ENCODE peak calls at places on chromosomes 11 and 22, in seven cellular contexts. B is upper lobe of left lung, E is GM23338, P is HCT116, O is Panc1, Y is GM12878, D is K562. U is an unnamed sample.

GRCh38 chr11:134001596-134001995 is 44.8 kb upstream of the IGSF9B start:
- ATAC-seq in B (no peak), E (no peak), P (no peak), O (no peak), Y (no peak), D (no peak), U (no peak)

GRCh38 chr22:47044722-47045545 is 282.5 kb downstream of the TBC1D22A start:
- ATAC-seq in B (no peak), E (no peak), P (no peak), O (no peak), Y (no peak), D (no peak), U (no peak)

GRCh38 chr11:45450189-45450588 is 164.0 kb upstream of the SYT13 start:
- ATAC-seq in B (no peak), E (no peak), P (no peak), O (no peak), Y (no peak), D (no peak), U (no peak)

GRCh38 chr11:122785156-122785605 is 53.1 kb upstream of the CRTAM start:
- ATAC-seq in B (no peak), E (no peak), P (no peak), O (no peak), Y (no peak), D (no peak), U (no peak)

GRCh38 chr11:3340025-3340424 is 38.9 kb downstream of the ZNF195 start:
- ATAC-seq in B (no peak), E (no peak), P (peak; percentile 42), O (peak; percentile 79), Y (no peak), D (peak; percentile 73), U (no peak)

GRCh38 chr22:27749597-27750225 is 51.8 kb downstream of the MN1 start:
- ATAC-seq in B (no peak), E (peak; percentile 82), P (no peak), O (no peak), Y (no peak), D (no peak), U (peak; percentile 13)

GRCh38 chr11:130146797-130147196 is 12.8 kb upstream of the ST14 start:
- ATAC-seq in B (peak; percentile 92), E (no peak), P (peak; percentile 36), O (peak; percentile 44), Y (peak; percentile 58), D (peak; percentile 23), U (peak; percentile 82)

GRCh38 chr11:30740071-30740470 is 153.9 kb upstream of the MPPED2 start:
- ATAC-seq in B (no peak), E (no peak), P (no peak), O (no peak), Y (no peak), D (no peak), U (no peak)

GRCh38 chr11:71201936-71202597 is 50.3 kb downstream of the SHANK2 start:
- ATAC-seq in B (no peak), E (no peak), P (no peak), O (no peak), Y (no peak), D (no peak), U (no peak)

GRCh38 chr11:28833670-28834069 is 725.5 kb downstream of the METTL15 start:
- ATAC-seq in B (no peak), E (no peak), P (no peak), O (no peak), Y (no peak), D (no peak), U (no peak)

GRCh38 chr22:25101986-25102385 is 97.7 kb upstream of the CRYBB3 start:
- ATAC-seq in B (no peak), E (no peak), P (no peak), O (no peak), Y (no peak), D (no peak), U (no peak)

GRCh38 chr11:121340010-121340580 is 47.5 kb downstream of the SC5D start:
- ATAC-seq in B (no peak), E (no peak), P (no peak), O (no peak), Y (peak; percentile 12), D (no peak), U (no peak)

GRCh38 chr11:33040862-33041453 is 1.6 kb downstream of the TCP11L1 start:
- ATAC-seq in B (no peak), E (no peak), P (no peak), O (no peak), Y (peak; percentile 16), D (no peak), U (no peak)

GRCh38 chr11:119721129-119722120 is 7.6 kb downstream of the NECTIN1 start:
- ATAC-seq in B (peak; percentile 30), E (peak; percentile 64), P (peak; percentile 97), O (peak; percentile 64), Y (no peak), D (peak; percentile 83), U (peak; percentile 32)

GRCh38 chr11:76903325-76903724 is 42.6 kb downstream of the ACER3 start:
- ATAC-seq in B (no peak), E (peak; percentile 97), P (no peak), O (no peak), Y (no peak), D (no peak), U (no peak)

GRCh38 chr11:61021661-61022212 is 50.3 kb downstream of the CD6 start:
- ATAC-seq in B (peak; percentile 11), E (peak; percentile 91), P (peak; percentile 95), O (no peak), Y (peak; percentile 70), D (peak; percentile 46), U (no peak)

DNA sequence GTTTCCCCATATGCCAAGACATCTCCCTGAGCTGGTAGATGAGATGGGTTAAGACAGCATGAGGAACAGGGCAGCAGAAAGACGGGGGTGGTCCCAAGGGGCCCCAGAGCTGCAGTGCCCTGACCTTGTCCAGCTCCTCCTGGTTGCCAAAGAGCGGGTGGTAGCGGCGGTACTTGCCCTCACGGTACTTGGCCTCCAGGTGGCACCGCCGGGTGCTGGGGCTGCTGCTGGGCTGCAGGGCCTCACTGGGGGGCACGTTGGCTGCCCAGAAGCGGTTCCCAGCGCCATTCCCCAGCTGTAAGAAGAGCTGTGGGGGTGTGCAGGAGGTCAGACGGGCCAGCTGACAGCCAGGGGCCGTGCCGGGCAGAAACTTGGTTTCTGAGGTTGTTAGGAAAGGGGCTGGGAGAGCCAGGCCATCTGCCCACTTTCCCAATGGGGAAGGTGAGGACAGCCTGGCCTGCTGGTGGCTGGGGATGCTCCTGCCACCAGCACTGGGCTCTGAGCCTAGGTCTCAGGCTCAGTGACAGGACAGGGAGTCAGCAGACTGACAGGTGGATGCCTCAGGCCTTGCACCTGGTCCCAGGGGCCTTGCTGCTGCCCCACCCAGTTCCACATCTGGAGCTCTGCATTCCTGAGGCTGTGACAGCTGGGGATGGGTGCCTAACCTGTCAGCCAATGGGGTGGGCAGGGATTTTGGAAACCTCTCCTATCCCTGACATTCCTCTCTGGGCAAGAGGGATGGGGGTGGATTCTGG is 30.0 kb upstream of the PDE2A start:
- ATAC-seq in B (no peak), E (no peak), P (peak; percentile 31), O (no peak), Y (peak; percentile 38), D (no peak), U (no peak)
- H3K4me3 ChIP-seq in B (no peak overlapping the region), E (no peak overlapping the region), P (no peak overlapping the region), O (no peak overlapping the region), Y (no peak overlapping the region), D (no peak overlapping the region), U (no peak overlapping the region)

GRCh38 chr11:68780829-68781228 is 29.5 kb upstream of the TESMIN start:
- ATAC-seq in B (peak; percentile 41), E (peak; percentile 96), P (peak; percentile 72), O (peak; percentile 57), Y (peak; percentile 47), D (peak; percentile 99), U (no peak)

GRCh38 chr11:68778205-68778604 is 26.9 kb upstream of the TESMIN start:
- ATAC-seq in B (no peak), E (no peak), P (no peak), O (no peak), Y (no peak), D (no peak), U (no peak)

GRCh38 chr11:68783216-68783821 is 32.0 kb upstream of the TESMIN start:
- ATAC-seq in B (peak; percentile 11), E (no peak), P (no peak), O (no peak), Y (no peak), D (no peak), U (no peak)

GRCh38 chr11:68784653-68785052 is 33.3 kb upstream of the TESMIN start:
- ATAC-seq in B (no peak), E (no peak), P (no peak), O (no peak), Y (no peak), D (no peak), U (no peak)

DNA sequence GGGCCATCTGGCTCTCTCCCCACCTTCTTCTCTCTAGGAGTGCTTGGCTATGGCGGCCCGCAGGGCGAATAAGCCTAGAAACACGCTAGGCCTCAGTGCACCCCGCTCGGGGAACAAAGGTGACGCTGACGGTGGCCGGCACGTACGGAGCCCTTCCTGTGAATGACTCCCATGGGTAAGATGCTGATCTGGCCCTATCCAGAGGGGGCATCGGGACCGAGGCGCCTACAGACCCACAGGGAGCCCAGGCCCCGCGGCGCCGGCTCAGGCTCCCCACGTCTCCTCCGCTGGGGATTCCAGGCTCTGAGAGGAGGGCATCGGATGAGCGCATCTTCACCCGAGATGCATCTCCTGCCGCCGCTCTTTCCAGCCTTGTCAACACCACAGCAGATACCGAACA is 31.4 kb upstream of the TESMIN start:
- ATAC-seq in B (no peak), E (no peak), P (no peak), O (no peak), Y (no peak), D (no peak), U (no peak)
- TF ChIP-seq POLR2AphosphoS5 in B (no peak), E (no peak), P (no peak), O (no peak), Y (no peak), D (no peak), U (no peak)

GRCh38 chr11:118621071-118621815 is 13.8 kb downstream of the PHLDB1 start:
- ATAC-seq in B (peak; percentile 71), E (peak; percentile 83), P (peak; percentile 79), O (peak; percentile 88), Y (peak; percentile 42), D (peak; percentile 92), U (peak; percentile 82)
- H3K4me3 ChIP-seq in B (peak overlapping the region; percentile 46), E (peak overlapping the region; percentile 92), P (peak overlapping the region; percentile 84), O (peak overlapping the region; percentile 67), Y (no peak overlapping the region), D (peak overlapping the region; percentile 60), U (peak overlapping the region; percentile 65)

GRCh38 chr11:46920709-46921108 is 2.4 kb upstream of the LRP4 start:
- ATAC-seq in B (peak; percentile 86), E (no peak), P (no peak), O (no peak), Y (no peak), D (no peak), U (peak; percentile 69)
- TF ChIP-seq POLR2AphosphoS5 in B (no peak), E (no peak), P (no peak), O (no peak), Y (no peak), D (no peak), U (peak; percentile 80)

GRCh38 chr22:33221566-33221965 is 163.4 kb upstream of the SYN3 start:
- ATAC-seq in B (peak; percentile 79), E (no peak), P (no peak), O (no peak), Y (no peak), D (no peak), U (peak; percentile 50)
- H3K4me3 ChIP-seq in B (no peak overlapping the region), E (no peak overlapping the region), P (no peak overlapping the region), O (no peak overlapping the region), Y (no peak overlapping the region), D (no peak overlapping the region), U (no peak overlapping the region)

U was measured in gastroesophageal sphincter.